ENCODE peak calls at places on chromosomes 11 and 22, in seven cellular contexts. H is left ventricle myocardium inferior; C is cardiac fibroblast; Y is CD8-positive, alpha-beta T cell; B is dorsolateral prefrontal cortex; V is heart left ventricle; O is right lobe of liver. W is an unnamed sample.

GRCh38 chr11:1498262-1498661 is 11.7 kb upstream of the MOB2 start:
- DNase-seq in C (no peak), Y (no peak), B (no peak), O (peak; percentile 23), V (no peak), H (no peak), W (peak; percentile 54)

GRCh38 chr11:29623144-29623722 is 393.6 kb downstream of the KCNA4 start:
- DNase-seq in V (no peak), Y (no peak), C (no peak), B (no peak), H (no peak), O (no peak), W (no peak)

GRCh38 chr22:19718255-19719054 is 4.2 kb downstream of the SEPTIN5 start:
- DNase-seq in O (no peak), V (no peak), C (no peak), H (no peak), B (peak; percentile 35), Y (no peak), W (no peak)

GRCh38 chr11:70610561-70610960 is 212.2 kb downstream of the CTTN start:
- DNase-seq in Y (no peak), H (no peak), B (no peak), C (peak; percentile 23), O (peak; percentile 31), V (no peak), W (peak; percentile 38)

GRCh38 chr11:119049081-119049480 is 7.9 kb downstream of the HYOU1 start:
- DNase-seq in V (no peak), B (no peak), H (no peak), O (no peak), C (no peak), Y (no peak), W (no peak)

GRCh38 chr11:32830796-32831195 is 1.1 kb downstream of the PRRG4 start:
- DNase-seq in C (no peak), B (no peak), O (no peak), V (no peak), H (no peak), Y (no peak), W (no peak)

GRCh38 chr22:23146842-23147205 is 1.5 kb downstream of the RAB36 start:
- DNase-seq in Y (no peak), O (no peak), B (no peak), H (no peak), C (no peak), V (no peak), W (no peak)

GRCh38 chr11:34601085-34601444 is 19.8 kb upstream of the EHF start:
- DNase-seq in Y (no peak), O (no peak), B (no peak), C (no peak), V (peak; percentile 29), H (no peak), W (no peak)

GRCh38 chr11:129856036-129856435 is 39.3 kb downstream of the NFRKB start:
- DNase-seq in B (no peak), O (no peak), H (no peak), Y (no peak), V (no peak), C (no peak), W (no peak)

GRCh38 chr11:129950319-129951034 is 52.2 kb downstream of the PRDM10 start:
- DNase-seq in H (peak; percentile 25), O (no peak), Y (no peak), C (peak; percentile 91), V (peak; percentile 52), B (peak; percentile 17), W (no peak)

GRCh38 chr11:114019046-114019445 is 40.5 kb upstream of the ZBTB16 start:
- DNase-seq in Y (no peak), C (no peak), H (no peak), B (no peak), V (no peak), O (no peak), W (no peak)

GRCh38 chr11:95495722-95496121 is 264.7 kb upstream of the SESN3 start:
- DNase-seq in Y (no peak), H (no peak), B (no peak), V (no peak), C (no peak), O (no peak), W (no peak)

GRCh38 chr22:42320463-42321416 is 50.3 kb upstream of the TCF20 start:
- DNase-seq in O (no peak), V (no peak), H (no peak), B (no peak), Y (no peak), C (no peak), W (no peak)

GRCh38 chr22:19047993-19048392 is 74.2 kb downstream of the DGCR2 start:
- DNase-seq in Y (no peak), V (peak; percentile 6), B (no peak), H (no peak), O (peak; percentile 6), C (no peak), W (no peak)

GRCh38 chr11:19116971-19117759 is at the start of gene ZDHHC13:
- DNase-seq in V (peak; percentile 93), O (peak; percentile 96), C (peak; percentile 89), H (peak; percentile 94), B (peak; percentile 93), Y (peak; percentile 96), W (peak; percentile 95)
- TF ChIP-seq CTCF in V (peak; percentile 47), O (peak; percentile 27), C (peak; percentile 43), H (peak; percentile 44), B (peak; percentile 14), Y (no peak), W (peak; percentile 78)

DNA sequence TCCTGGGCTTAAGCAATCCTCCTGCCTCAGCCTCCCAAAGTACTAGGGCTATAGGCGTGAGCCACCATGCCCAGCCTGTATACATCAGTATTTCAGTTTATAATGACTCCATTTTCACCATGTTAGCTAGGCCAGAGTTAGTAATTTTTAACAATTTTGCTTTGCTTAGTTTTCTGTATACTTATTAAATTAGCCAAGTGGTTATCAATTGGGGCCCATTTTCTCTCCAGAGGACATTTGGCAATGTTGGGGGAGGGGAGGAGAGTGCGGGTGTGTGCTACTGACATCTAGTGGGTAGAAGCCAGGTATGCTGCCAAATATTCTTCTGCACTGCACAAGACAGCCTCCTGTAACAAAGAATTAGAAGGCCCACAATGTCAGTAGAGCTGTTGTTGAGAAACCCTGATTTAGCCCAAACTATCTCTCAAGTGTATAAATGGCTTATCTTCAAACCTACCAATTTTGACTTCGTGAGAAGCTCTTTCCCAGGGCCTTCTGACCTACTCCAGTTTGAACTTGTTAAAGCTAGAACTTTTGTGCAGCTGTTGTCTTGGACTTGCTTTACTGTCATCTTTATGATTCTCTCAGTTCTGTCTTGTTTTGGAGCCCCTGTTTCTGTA is 7.5 kb downstream of the USP47 start:
- DNase-seq in B (peak; percentile 17), C (peak; percentile 84), H (peak; percentile 34), V (peak; percentile 68), O (no peak), Y (peak; percentile 59), W (no peak)
- TF ChIP-seq CTCF in B (peak; percentile 59), C (peak; percentile 74), H (peak; percentile 71), V (peak; percentile 70), O (peak; percentile 59), Y (peak; percentile 75), W (peak; percentile 79)

DNA sequence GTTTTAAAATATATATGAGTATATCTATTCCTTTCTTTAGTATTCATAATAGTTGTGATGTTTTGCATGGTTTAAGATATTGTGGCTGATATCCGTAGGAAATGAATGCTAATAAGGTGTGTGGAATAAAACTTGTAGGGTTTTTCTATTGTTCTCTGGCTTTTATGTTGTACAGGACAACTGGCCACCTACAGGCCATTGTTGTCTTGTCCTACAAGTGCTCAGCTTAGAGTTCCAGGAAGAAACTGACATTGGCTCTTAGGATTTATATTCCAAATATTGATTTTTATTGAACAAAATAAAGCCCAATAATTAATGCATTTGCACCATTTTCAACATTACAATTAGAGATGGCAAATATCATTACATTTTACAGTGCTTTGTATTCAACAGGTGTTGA is 512.8 kb upstream of the TENM4 start:
- DNase-seq in C (no peak), O (no peak), Y (no peak), B (no peak), V (no peak), H (no peak), W (no peak)
- TF ChIP-seq CTCF in C (no peak), O (no peak), Y (no peak), B (no peak), V (no peak), H (no peak), W (no peak)

GRCh38 chr11:5293028-5293427 is 8.7 kb downstream of the OR51B4 start:
- DNase-seq in V (no peak), C (no peak), O (no peak), B (no peak), H (no peak), Y (no peak), W (no peak)

GRCh38 chr11:5289696-5290095 is 12.1 kb downstream of the OR51B4 start:
- DNase-seq in V (no peak), B (no peak), C (no peak), O (no peak), Y (no peak), H (no peak), W (no peak)

GRCh38 chr11:5288912-5289525 is 12.7 kb downstream of the OR51B4 start:
- DNase-seq in V (no peak), H (no peak), O (no peak), Y (no peak), C (no peak), B (no peak), W (no peak)

GRCh38 chr11:5288108-5288911 is 13.4 kb downstream of the OR51B4 start:
- DNase-seq in V (no peak), H (no peak), Y (no peak), C (peak; percentile 29), O (no peak), B (no peak), W (no peak)

GRCh38 chr11:5291207-5291838 is 10.4 kb downstream of the OR51B4 start:
- DNase-seq in C (peak; percentile 62), Y (no peak), V (no peak), O (no peak), H (no peak), B (no peak), W (no peak)
- TF ChIP-seq CTCF in C (peak; percentile 81), Y (no peak), V (no peak), O (peak; percentile 29), H (no peak), B (no peak), W (peak; percentile 72)

DNA sequence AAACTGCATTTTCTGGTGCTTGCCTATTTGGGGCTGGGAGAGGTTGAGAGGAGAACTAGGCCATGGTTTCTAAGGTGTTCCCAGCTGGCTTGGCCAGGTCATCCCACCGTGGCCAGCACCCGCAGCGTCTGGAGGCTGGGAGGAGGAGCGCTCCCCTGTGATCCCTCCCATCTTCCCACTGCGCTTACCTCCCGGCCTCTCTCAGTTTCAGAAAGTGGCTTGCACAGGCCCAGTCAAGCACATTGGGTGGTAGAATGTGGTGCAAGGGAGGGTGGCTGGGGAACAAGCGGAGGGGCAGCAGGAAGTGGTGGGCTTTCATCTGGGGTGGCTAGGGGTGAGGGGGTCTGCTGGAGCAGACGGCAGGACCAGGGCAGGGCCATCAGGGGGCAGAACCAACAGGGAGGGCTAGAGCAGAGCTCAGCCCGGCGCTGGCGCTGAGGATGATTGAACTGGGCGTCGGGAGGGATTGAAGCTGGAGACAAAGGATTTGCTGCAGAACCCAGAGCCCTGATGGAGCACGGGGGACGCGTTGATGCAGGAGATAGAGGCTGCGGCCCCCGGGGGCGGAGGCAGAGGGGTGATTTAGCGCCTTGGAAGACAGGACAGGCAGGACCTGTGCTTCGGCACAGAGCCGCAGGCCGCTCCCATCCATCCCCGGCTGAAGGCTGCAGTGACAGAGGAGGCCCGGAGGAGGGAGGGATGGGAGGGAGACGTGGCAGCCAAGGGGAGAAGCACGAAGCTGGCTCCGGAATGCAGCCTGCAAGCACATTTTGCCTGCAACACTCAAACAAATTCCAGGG is 76.0 kb downstream of the TRIM29 start:
- DNase-seq in Y (no peak), C (no peak), H (no peak), B (peak; percentile 67), O (no peak), V (no peak), W (no peak)
- TF ChIP-seq CTCF in Y (no peak), C (no peak), H (no peak), B (no peak), O (no peak), V (no peak), W (peak; percentile 9)

W was measured in chondrocyte.